ENCODE peak calls at places on chromosomes 1 and 21, in eight cellular contexts. J, N, R, V, X, L, A and M are unnamed samples.

GRCh38 chr21:38032402-38032801 is 116.1 kb upstream of the KCNJ6 start:
- DNase-seq in X (no peak), R (no peak), L (no peak), A (no peak), J (no peak), N (no peak), V (no peak), M (no peak)

GRCh38 chr1:96080925-96081324 is 640.7 kb upstream of the PTBP2 start:
- DNase-seq in R (no peak), L (peak; percentile 32), A (no peak), N (no peak), J (no peak), X (peak; percentile 33), V (no peak), M (no peak)

GRCh38 chr1:31714442-31715096 is 10.8 kb upstream of the COL16A1 start:
- DNase-seq in X (peak; percentile 83), N (peak; percentile 10), L (peak; percentile 73), J (peak; percentile 91), A (peak; percentile 20), V (peak; percentile 69), R (peak; percentile 39), M (peak; percentile 85)

GRCh38 chr1:31701137-31701736 is 2.6 kb downstream of the COL16A1 start:
- DNase-seq in X (no peak), R (peak; percentile 83), J (peak; percentile 92), L (peak; percentile 91), A (no peak), V (peak; percentile 89), N (peak; percentile 84), M (peak; percentile 85)

GRCh38 chr1:40383488-40384412 is 10.2 kb downstream of the SMAP2 start:
- DNase-seq in J (no peak), A (no peak), R (peak; percentile 48), L (no peak), X (no peak), V (no peak), N (no peak), M (no peak)

GRCh38 chr21:18369115-18369514 is 34.5 kb downstream of the TMPRSS15 start:
- DNase-seq in V (no peak), L (peak; percentile 61), R (no peak), N (no peak), X (peak; percentile 54), A (no peak), J (no peak), M (peak; percentile 27)

GRCh38 chr1:7425229-7425628 is 345.9 kb upstream of the VAMP3 start:
- DNase-seq in N (no peak), V (peak; percentile 7), L (no peak), X (no peak), A (no peak), J (no peak), R (no peak), M (no peak)

GRCh38 chr1:51861669-51862068 is 16.9 kb downstream of the NRDC start:
- DNase-seq in A (no peak), J (no peak), N (no peak), X (no peak), V (no peak), R (no peak), L (no peak), M (no peak)

GRCh38 chr1:41559331-41559730 is 74.8 kb upstream of the EDN2 start:
- DNase-seq in N (no peak), L (no peak), R (no peak), J (no peak), A (no peak), X (no peak), V (no peak), M (no peak)

GRCh38 chr21:34900376-34900775 is 148.7 kb downstream of the RUNX1 start:
- DNase-seq in L (no peak), R (no peak), A (no peak), X (no peak), J (no peak), N (no peak), V (no peak), M (no peak)

GRCh38 chr1:3195966-3196515 is 127.0 kb downstream of the PRDM16 start:
- DNase-seq in A (no peak), L (no peak), X (no peak), R (no peak), V (no peak), J (no peak), N (no peak), M (no peak)
- H3K27ac ChIP-seq in A (no peak overlapping the region), L (no peak overlapping the region), X (no peak overlapping the region), R (no peak overlapping the region), V (peak overlapping the region; percentile 62), J (no peak overlapping the region), N (no peak overlapping the region), M (no peak overlapping the region)

GRCh38 chr1:226676381-226676780 is 62.7 kb downstream of the ITPKB start:
- DNase-seq in J (no peak), R (no peak), N (no peak), A (no peak), X (no peak), V (no peak), L (no peak), M (no peak)

GRCh38 chr1:226675720-226676357 is 63.2 kb downstream of the ITPKB start:
- DNase-seq in L (no peak), N (no peak), A (no peak), R (no peak), J (no peak), X (no peak), V (no peak), M (no peak)

GRCh38 chr1:226677121-226678020 is 61.7 kb downstream of the ITPKB start:
- DNase-seq in J (peak; percentile 88), R (peak; percentile 47), X (no peak), L (no peak), N (peak; percentile 62), V (peak; percentile 83), A (peak; percentile 76), M (peak; percentile 91)

GRCh38 chr1:226672217-226672838 is 66.8 kb downstream of the ITPKB start:
- DNase-seq in A (no peak), L (no peak), J (no peak), N (no peak), V (no peak), R (no peak), X (no peak), M (peak; percentile 36)

GRCh38 chr1:226674892-226675719 is 64.0 kb downstream of the ITPKB start:
- DNase-seq in X (no peak), V (peak; percentile 49), L (no peak), J (no peak), N (no peak), R (no peak), A (peak; percentile 87), M (peak; percentile 57)
- H3K27ac ChIP-seq in X (no peak overlapping the region), V (peak overlapping the region; percentile 91), L (no peak overlapping the region), J (peak overlapping the region; percentile 95), N (peak overlapping the region; percentile 94), R (no peak overlapping the region), A (peak overlapping the region; percentile 86), M (peak overlapping the region; percentile 84)

GRCh38 chr1:116981521-116982037 is 20.0 kb upstream of the CD101 start:
- DNase-seq in R (no peak), V (no peak), N (no peak), A (no peak), X (no peak), J (no peak), L (no peak), M (no peak)

GRCh38 chr1:116984406-116985160 is 17.0 kb upstream of the CD101 start:
- DNase-seq in R (no peak), N (no peak), J (no peak), X (no peak), L (no peak), A (no peak), V (no peak), M (no peak)

GRCh38 chr1:116982319-116983004 is 19.1 kb upstream of the CD101 start:
- DNase-seq in N (no peak), L (no peak), V (no peak), A (no peak), X (peak; percentile 55), J (no peak), R (peak; percentile 76), M (no peak)

GRCh38 chr1:116983112-116983511 is 18.4 kb upstream of the CD101 start:
- DNase-seq in L (no peak), R (peak; percentile 45), A (no peak), V (no peak), X (peak; percentile 5), J (no peak), N (no peak), M (no peak)

DNA sequence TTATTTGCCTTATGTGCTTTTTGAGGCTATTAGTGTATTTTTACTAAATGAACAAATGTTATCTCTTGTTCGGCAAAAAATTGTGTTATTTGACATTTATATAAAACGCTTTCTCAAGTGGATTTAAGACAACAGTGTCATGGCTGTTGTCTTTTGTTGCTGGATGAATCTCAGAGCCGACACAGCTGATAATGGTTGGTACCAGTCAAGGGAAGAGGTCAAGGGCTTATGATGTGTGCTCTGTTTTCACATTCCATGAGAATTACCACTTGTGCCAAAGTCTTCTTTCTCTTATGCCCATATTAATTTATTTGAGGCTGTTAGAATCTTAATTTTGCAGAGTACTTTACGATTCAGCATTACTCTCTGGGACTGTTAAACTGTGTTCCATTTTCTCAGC is 17.9 kb upstream of the CD101 start:
- DNase-seq in J (no peak), X (no peak), V (no peak), L (no peak), N (no peak), R (no peak), A (no peak), M (no peak)
- H3K27ac ChIP-seq in J (no peak overlapping the region), X (no peak overlapping the region), V (peak overlapping the region; percentile 79), L (no peak overlapping the region), N (no peak overlapping the region), R (no peak overlapping the region), A (no peak overlapping the region), M (no peak overlapping the region)

DNA sequence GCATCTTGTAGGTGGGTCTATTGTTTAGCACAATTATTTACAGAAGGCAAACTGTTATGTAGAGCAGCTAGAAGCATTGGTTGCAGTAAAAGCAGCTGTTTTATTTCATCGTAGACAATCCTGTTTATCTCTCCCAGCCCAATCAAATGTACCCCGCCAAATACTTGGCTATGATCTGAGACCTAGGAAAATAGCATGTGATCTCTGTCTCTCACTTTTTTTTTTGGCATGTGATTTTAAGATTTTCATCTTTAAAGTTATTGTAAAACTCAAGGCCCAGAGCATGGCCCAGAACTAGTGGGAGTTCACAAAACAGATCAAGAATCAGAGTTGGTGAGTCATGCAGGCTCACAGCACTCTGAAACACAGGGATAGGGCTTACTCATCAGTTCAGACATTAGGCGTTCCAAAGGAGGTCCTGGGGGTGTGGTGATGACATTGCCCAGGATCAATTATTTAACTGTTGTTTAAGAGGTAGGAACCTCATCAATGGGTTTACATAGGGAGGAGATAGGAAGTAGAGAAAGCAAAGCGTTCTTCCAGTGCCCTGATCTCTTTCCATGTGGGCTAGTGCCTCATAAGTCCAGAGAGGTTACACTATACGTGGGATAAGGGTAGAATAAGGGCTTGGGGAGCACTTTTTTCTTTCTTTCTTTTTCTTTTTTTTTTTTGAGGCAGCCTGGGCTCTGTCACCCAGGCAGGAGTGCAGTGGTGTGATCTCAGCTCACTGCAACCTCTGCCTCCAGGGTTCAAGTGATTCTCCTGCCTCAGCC is 40.3 kb downstream of the TBX19 start:
- DNase-seq in A (no peak), N (no peak), R (no peak), J (no peak), X (no peak), L (peak; percentile 44), V (no peak), M (peak; percentile 35)
- H3K27ac ChIP-seq in A (no peak overlapping the region), N (no peak overlapping the region), R (no peak overlapping the region), J (no peak overlapping the region), X (no peak overlapping the region), L (no peak overlapping the region), V (peak overlapping the region; percentile 37), M (no peak overlapping the region)

GRCh38 chr1:113248494-113248893 is 141.8 kb upstream of the MAGI3 start:
- DNase-seq in L (no peak), R (no peak), X (no peak), V (no peak), N (no peak), A (no peak), J (no peak), M (no peak)
- H3K27ac ChIP-seq in L (no peak overlapping the region), R (peak overlapping the region; percentile 67), X (no peak overlapping the region), V (no peak overlapping the region), N (no peak overlapping the region), A (no peak overlapping the region), J (no peak overlapping the region), M (no peak overlapping the region)